ENCODE peak calls at places on chromosomes 7 and 10, in ten cellular contexts. G, Y, W, N, S, U, Q, L, X and A are unnamed samples.

GRCh38 chr10:8040651-8041050 is 13.8 kb upstream of the GATA3 start:
- DNase-seq in G (no peak), Y (no peak), W (no peak), N (no peak), S (no peak), U (no peak), Q (no peak), L (no peak), X (no peak), A (no peak)

GRCh38 chr7:108348913-108349312 is 107.3 kb downstream of the NRCAM start:
- DNase-seq in G (no peak), Y (no peak), W (no peak), N (peak; percentile 91), S (peak; percentile 79), U (no peak), Q (no peak), L (no peak), X (no peak), A (no peak)

GRCh38 chr7:73971315-73971700 is 56.7 kb upstream of the ELN start:
- DNase-seq in G (no peak), Y (no peak), W (no peak), N (no peak), S (no peak), U (peak; percentile 76), Q (peak; percentile 45), L (no peak), X (no peak), A (no peak)

GRCh38 chr10:33609546-33609945 is 275.1 kb upstream of the NRP1 start:
- DNase-seq in G (no peak), Y (no peak), W (no peak), N (no peak), S (peak; percentile 98), U (no peak), Q (no peak), L (peak; percentile 30), X (no peak), A (no peak)

GRCh38 chr10:66350622-66351399 is 575.0 kb upstream of the LRRTM3 start:
- DNase-seq in G (no peak), Y (no peak), W (no peak), N (no peak), S (peak; percentile 96), U (no peak), Q (no peak), L (no peak), X (no peak), A (no peak)

GRCh38 chr7:133827707-133828580 is 299.2 kb upstream of the LRGUK start:
- DNase-seq in G (no peak), Y (no peak), W (no peak), N (peak; percentile 15), S (no peak), U (no peak), Q (no peak), L (peak; percentile 78), X (no peak), A (no peak)

GRCh38 chr7:33805630-33806233 is 99.6 kb upstream of the BMPER start:
- DNase-seq in G (no peak), Y (no peak), W (no peak), N (peak; percentile 53), S (peak; percentile 64), U (no peak), Q (no peak), L (peak; percentile 55), X (no peak), A (no peak)

GRCh38 chr7:20561908-20562307 is 53.6 kb upstream of the ABCB5 start:
- DNase-seq in G (no peak), Y (no peak), W (no peak), N (no peak), S (peak; percentile 26), U (no peak), Q (no peak), L (no peak), X (no peak), A (no peak)

GRCh38 chr7:155230169-155230593 is 67.5 kb upstream of the INSIG1 start:
- DNase-seq in G (peak; percentile 27), Y (no peak), W (peak; percentile 46), N (peak; percentile 99), S (peak; percentile 98), U (no peak), Q (no peak), L (peak; percentile 82), X (peak; percentile 28), A (no peak)

GRCh38 chr7:131948434-131949053 is 392.1 kb upstream of the PODXL start:
- DNase-seq in G (no peak), Y (no peak), W (peak; percentile 25), N (peak; percentile 9), S (peak; percentile 71), U (no peak), Q (no peak), L (peak; percentile 27), X (no peak), A (no peak)

GRCh38 chr7:155597753-155598140 is 46.7 kb upstream of the RBM33 start:
- DNase-seq in G (no peak), Y (no peak), W (no peak), N (no peak), S (no peak), U (no peak), Q (no peak), L (no peak), X (no peak), A (no peak)

GRCh38 chr7:131110294-131111080 is 217.2 kb upstream of the MKLN1 start:
- DNase-seq in G (peak; percentile 6), Y (no peak), W (peak; percentile 46), N (peak; percentile 36), S (peak; percentile 27), U (peak; percentile 40), Q (peak; percentile 61), L (peak; percentile 87), X (no peak), A (no peak)

GRCh38 chr10:32161586-32161985 is 105.4 kb upstream of the KIF5B start:
- DNase-seq in G (no peak), Y (no peak), W (no peak), N (no peak), S (no peak), U (no peak), Q (no peak), L (no peak), X (no peak), A (no peak)
- H3K4me1 ChIP-seq in G (no peaks in the 10 kb centered on the region), Y (no peaks in the 10 kb centered on the region), W (no peaks in the 10 kb centered on the region), N (peaks cover 4% of the 10 kb centered on the region), S (peaks cover 1% of the 10 kb centered on the region), U (no peaks in the 10 kb centered on the region), Q (no peaks in the 10 kb centered on the region), L (no peaks in the 10 kb centered on the region), X (no peaks in the 10 kb centered on the region), A (no peaks in the 10 kb centered on the region)

GRCh38 chr10:96850113-96850512 is 18.0 kb downstream of the LCOR start:
- DNase-seq in G (no peak), Y (no peak), W (no peak), N (no peak), S (no peak), U (no peak), Q (no peak), L (no peak), X (no peak), A (no peak)
- H3K9ac ChIP-seq in G (no peak overlapping the region), Y (no peak overlapping the region), W (no peak overlapping the region), N (no peak overlapping the region), S (no peak overlapping the region), U (no peak overlapping the region), Q (no peak overlapping the region), L (no peak overlapping the region), X (no peak overlapping the region), A (no peak overlapping the region)

DNA sequence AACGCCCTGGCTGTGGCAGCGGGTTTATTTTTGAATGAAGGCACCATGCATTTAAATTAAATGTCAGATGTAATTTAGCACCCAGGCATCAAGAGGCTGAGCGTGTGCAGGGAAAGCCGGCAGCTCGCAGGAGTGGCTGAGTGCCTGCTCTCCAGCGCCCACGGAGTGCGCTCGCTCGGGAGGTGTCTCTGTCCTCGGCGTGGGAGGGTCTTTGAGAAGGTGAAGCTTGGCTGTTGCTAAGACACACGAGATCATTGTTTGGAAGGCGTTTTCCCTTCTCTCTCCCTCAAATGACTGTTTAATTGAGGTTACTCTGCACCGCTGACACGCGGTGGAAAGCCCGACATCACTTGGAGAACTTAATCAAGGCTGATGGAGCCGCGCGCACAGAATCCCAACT is 414.5 kb downstream of the DNAJB6 start:
- DNase-seq in G (no peak), Y (no peak), W (no peak), N (no peak), S (no peak), U (no peak), Q (no peak), L (no peak), X (no peak), A (no peak)
- H3K27ac ChIP-seq in G (no peak overlapping the region), Y (peak overlapping the region; percentile 98), W (no peak overlapping the region), N (no peak overlapping the region), S (no peak overlapping the region), U (no peak overlapping the region), Q (no peak overlapping the region), L (no peak overlapping the region), X (no peak overlapping the region), A (no peak overlapping the region)

GRCh38 chr10:98169379-98169778 is 34.9 kb downstream of the R3HCC1L start:
- DNase-seq in G (no peak), Y (no peak), W (no peak), N (no peak), S (no peak), U (no peak), Q (no peak), L (no peak), X (no peak), A (no peak)

GRCh38 chr10:98168147-98168546 is 33.7 kb downstream of the R3HCC1L start:
- DNase-seq in G (no peak), Y (no peak), W (no peak), N (no peak), S (no peak), U (no peak), Q (no peak), L (peak; percentile 9), X (no peak), A (no peak)

GRCh38 chr10:98167191-98167590 is 32.7 kb downstream of the R3HCC1L start:
- DNase-seq in G (no peak), Y (no peak), W (no peak), N (no peak), S (no peak), U (no peak), Q (no peak), L (no peak), X (no peak), A (no peak)

GRCh38 chr10:98170249-98171117 is 36.0 kb downstream of the R3HCC1L start:
- DNase-seq in G (peak; percentile 59), Y (peak; percentile 43), W (peak; percentile 77), N (peak; percentile 58), S (peak; percentile 69), U (peak; percentile 60), Q (peak; percentile 66), L (peak; percentile 92), X (peak; percentile 35), A (peak; percentile 40)

DNA sequence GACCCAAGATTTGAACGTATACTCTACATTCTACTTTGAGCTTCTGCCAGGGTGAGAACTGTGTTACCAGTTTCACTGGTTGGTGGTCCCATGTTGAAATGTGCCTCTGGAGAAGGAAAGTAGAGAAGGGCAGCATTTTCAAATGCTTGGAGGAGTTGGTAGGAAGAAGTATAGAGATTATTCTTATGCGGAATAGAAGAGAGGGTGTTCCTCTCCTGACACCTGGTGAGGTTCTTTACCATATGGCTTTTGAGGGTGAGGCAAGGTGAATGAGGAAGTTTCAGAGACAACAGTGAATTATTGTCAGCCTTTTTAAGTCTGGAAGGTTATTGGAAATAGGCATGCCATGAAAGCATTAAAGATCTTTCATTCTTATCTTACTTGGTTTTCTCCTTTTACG is 34.3 kb downstream of the R3HCC1L start:
- DNase-seq in G (no peak), Y (no peak), W (no peak), N (no peak), S (no peak), U (no peak), Q (no peak), L (no peak), X (no peak), A (no peak)
- H3K4me1 ChIP-seq in G (peaks cover 6% of the 10 kb centered on the region), Y (no peaks in the 10 kb centered on the region), W (peaks cover 13% of the 10 kb centered on the region), N (no peaks in the 10 kb centered on the region), S (no peaks in the 10 kb centered on the region), U (peaks cover 6% of the 10 kb centered on the region), Q (peaks cover 6% of the 10 kb centered on the region), L (peaks cover 5% of the 10 kb centered on the region), X (no peaks in the 10 kb centered on the region), A (no peaks in the 10 kb centered on the region)